ENCODE peak calls at places on chromosomes 7 and 10, in seven cellular contexts. J, H, X, B, S, V and U are unnamed samples.

GRCh38 chr10:5159126-5159525 is 25.8 kb downstream of the AKR1C8 start:
- ATAC-seq in S (no peak), J (no peak), H (no peak), V (no peak), B (no peak), X (no peak), U (no peak)

GRCh38 chr7:129635300-129636029 is 23.9 kb downstream of the NRF1 start:
- ATAC-seq in V (peak; percentile 100), X (peak; percentile 81), H (peak; percentile 97), B (peak; percentile 99), J (peak; percentile 100), S (peak; percentile 81), U (peak; percentile 58)

GRCh38 chr7:37815969-37816371 is 32.4 kb upstream of the NME8 start:
- ATAC-seq in V (peak; percentile 89), J (no peak), S (no peak), H (no peak), B (no peak), X (no peak), U (no peak)

GRCh38 chr7:27217951-27218350 is 18.1 kb upstream of the HOXA13 start:
- ATAC-seq in X (no peak), B (no peak), H (no peak), J (no peak), V (no peak), S (no peak), U (no peak)

GRCh38 chr7:25849361-25850184 is 302.4 kb upstream of the NFE2L3 start:
- ATAC-seq in V (no peak), J (peak; percentile 69), X (peak; percentile 65), H (peak; percentile 66), S (peak; percentile 40), B (peak; percentile 43), U (peak; percentile 40)

GRCh38 chr10:128000660-128001059 is 93.8 kb downstream of the PTPRE start:
- ATAC-seq in B (no peak), X (peak; percentile 75), S (no peak), H (no peak), J (peak; percentile 27), V (no peak), U (no peak)

GRCh38 chr10:23362879-23363787 is 18.5 kb upstream of the C10orf67 start:
- ATAC-seq in X (no peak), B (no peak), J (no peak), S (no peak), H (no peak), V (peak; percentile 76), U (no peak)

GRCh38 chr7:4527988-4528641 is 154.0 kb upstream of the FOXK1 start:
- ATAC-seq in X (no peak), V (no peak), J (no peak), H (no peak), S (no peak), B (no peak), U (no peak)

GRCh38 chr7:150966002-150966401 is 12.1 kb downstream of the KCNH2 start:
- ATAC-seq in J (peak; percentile 57), X (peak; percentile 46), V (peak; percentile 41), B (peak; percentile 69), H (no peak), S (no peak), U (no peak)

GRCh38 chr7:158423190-158423555 is 164.4 kb downstream of the PTPRN2 start:
- ATAC-seq in B (no peak), S (no peak), H (no peak), J (no peak), X (no peak), V (no peak), U (no peak)

GRCh38 chr10:119007211-119007574 is 22.3 kb upstream of the NANOS1 start:
- ATAC-seq in H (no peak), X (no peak), V (no peak), S (no peak), B (no peak), J (peak; percentile 47), U (no peak)

GRCh38 chr10:79061441-79062315 is 7.1 kb upstream of the ZMIZ1 start:
- ATAC-seq in H (no peak), B (no peak), S (no peak), X (no peak), V (no peak), J (no peak), U (no peak)

GRCh38 chr7:21412291-21412896 is 15.5 kb upstream of the SP4 start:
- ATAC-seq in B (no peak), H (no peak), X (peak; percentile 36), J (no peak), V (peak; percentile 79), S (no peak), U (no peak)

GRCh38 chr10:71638577-71639411 is 80.8 kb downstream of the C10orf105 start:
- ATAC-seq in V (no peak), X (no peak), B (peak; percentile 61), J (peak; percentile 22), H (no peak), S (peak; percentile 23), U (no peak)

GRCh38 chr10:60340973-60341372 is 48.7 kb downstream of the ANK3 start:
- ATAC-seq in S (no peak), H (no peak), J (no peak), X (no peak), V (no peak), B (no peak), U (no peak)

GRCh38 chr10:31318382-31318853 is 598 bp upstream of the ZEB1 start:
- ATAC-seq in S (peak; percentile 68), H (peak; percentile 63), X (peak; percentile 75), V (peak; percentile 80), B (peak; percentile 75), J (peak; percentile 86), U (peak; percentile 62)

GRCh38 chr10:78437407-78437768 is 403.7 kb downstream of the RPS24 start:
- ATAC-seq in B (no peak), S (no peak), X (no peak), H (no peak), J (no peak), V (no peak), U (no peak)

GRCh38 chr10:46229144-46229563 is 57.6 kb upstream of the ANTXRL start:
- ATAC-seq in H (peak; percentile 41), J (peak; percentile 66), S (no peak), V (peak; percentile 55), B (peak; percentile 66), X (no peak), U (no peak)

GRCh38 chr7:119630570-119630969 is 642.4 kb upstream of the KCND2 start:
- ATAC-seq in H (no peak), S (no peak), B (no peak), J (no peak), V (no peak), X (no peak), U (no peak)
- H3K4me1 ChIP-seq in H (no peaks in the 10 kb centered on the region), S (no peaks in the 10 kb centered on the region), B (no peaks in the 10 kb centered on the region), J (no peaks in the 10 kb centered on the region), V (no peaks in the 10 kb centered on the region), X (no peaks in the 10 kb centered on the region), U (no peaks in the 10 kb centered on the region)

GRCh38 chr7:7970620-7971307 is 2.2 kb downstream of the GLCCI1 start:
- ATAC-seq in B (no peak), X (no peak), J (no peak), H (no peak), V (peak; percentile 2), S (no peak), U (no peak)

GRCh38 chr7:7967909-7968543 is 570 bp upstream of the GLCCI1 start:
- ATAC-seq in B (no peak), X (no peak), H (no peak), J (no peak), V (no peak), S (no peak), U (no peak)

GRCh38 chr7:7968544-7969305 is at the start of gene GLCCI1:
- ATAC-seq in V (peak; percentile 88), X (peak; percentile 99), J (peak; percentile 100), S (peak; percentile 96), B (peak; percentile 99), H (peak; percentile 97), U (peak; percentile 99)

GRCh38 chr7:7970113-7970619 is 1.6 kb downstream of the GLCCI1 start:
- ATAC-seq in B (no peak), X (no peak), H (no peak), V (no peak), J (no peak), S (no peak), U (no peak)

GRCh38 chr7:7969306-7970112 is 913 bp downstream of the GLCCI1 start:
- ATAC-seq in B (peak; percentile 27), H (peak; percentile 3), S (peak; percentile 18), V (peak; percentile 0), X (no peak), J (peak; percentile 52), U (peak; percentile 13)
- TF ChIP-seq POLR2A in B (no peak), H (no peak), S (no peak), V (peak; percentile 69), X (no peak), J (peak; percentile 28), U (no peak)

DNA sequence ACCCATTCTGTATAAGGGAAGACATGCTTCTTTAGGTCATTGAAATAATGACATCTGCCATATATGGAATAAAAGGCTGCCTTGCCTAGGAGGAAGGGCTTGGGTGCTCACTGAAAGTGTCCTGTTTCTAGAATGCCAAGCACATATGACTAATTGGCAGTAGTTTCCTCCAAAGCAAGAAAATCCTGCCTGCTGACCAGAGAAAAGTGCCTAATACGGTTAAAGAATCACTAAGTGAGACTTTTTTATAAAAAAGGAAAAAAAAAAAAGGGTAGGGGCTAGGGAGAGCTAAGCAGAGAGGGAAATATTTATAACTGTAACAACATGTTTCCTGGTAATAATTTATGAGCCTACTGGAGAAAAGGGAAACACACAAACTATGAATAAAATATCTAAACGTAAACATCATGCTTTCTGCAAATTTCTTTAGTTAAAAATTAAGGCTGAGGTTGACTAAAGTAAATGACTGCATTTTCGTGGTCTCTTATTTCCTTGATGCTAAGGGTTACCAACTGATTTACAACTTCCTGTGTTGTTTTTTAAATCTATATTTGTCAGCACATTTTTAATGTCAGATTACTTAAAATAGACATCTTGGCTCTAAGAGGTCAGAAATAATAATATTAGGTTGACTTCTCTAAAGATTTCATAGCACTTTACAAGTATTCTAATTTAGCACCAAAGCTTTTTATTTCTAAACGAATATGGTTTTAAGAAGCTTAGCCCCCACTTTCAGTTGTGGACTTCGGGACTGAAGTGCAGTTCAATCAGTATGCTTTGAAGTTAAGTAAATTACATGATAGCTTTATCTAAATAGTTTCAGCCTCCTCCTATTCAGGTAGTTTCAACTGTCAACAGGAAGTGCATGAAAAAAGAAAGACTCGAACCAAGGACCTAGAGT is 89.6 kb downstream of the CABCOCO1 start:
- ATAC-seq in J (no peak), H (peak; percentile 70), S (no peak), X (no peak), V (peak; percentile 79), B (peak; percentile 12), U (peak; percentile 35)
- H3K4me1 ChIP-seq in J (peaks cover 14% of the 10 kb centered on the region), H (peaks cover 12% of the 10 kb centered on the region), S (peaks cover 28% of the 10 kb centered on the region), X (peaks cover 7% of the 10 kb centered on the region), V (peaks cover 13% of the 10 kb centered on the region), B (peaks cover 41% of the 10 kb centered on the region), U (peaks cover 5% of the 10 kb centered on the region)

GRCh38 chr10:124647421-124648130 is 96.6 kb downstream of the FAM53B start:
- ATAC-seq in X (peak; percentile 66), B (peak; percentile 56), J (peak; percentile 70), V (peak; percentile 79), H (peak; percentile 13), S (no peak), U (peak; percentile 63)
- TF ChIP-seq POLR2A in X (no peak), B (no peak), J (no peak), V (no peak), H (no peak), S (no peak), U (no peak)

GRCh38 chr7:94580601-94581000 is 71.0 kb downstream of the CASD1 start:
- ATAC-seq in B (peak; percentile 96), V (no peak), S (no peak), X (no peak), J (peak; percentile 91), H (peak; percentile 71), U (peak; percentile 31)
- H3K4me1 ChIP-seq in B (peaks cover 61% of the 10 kb centered on the region), V (no peaks in the 10 kb centered on the region), S (peaks cover 18% of the 10 kb centered on the region), X (peaks cover 4% of the 10 kb centered on the region), J (peaks cover 48% of the 10 kb centered on the region), H (peaks cover 1% of the 10 kb centered on the region), U (no peaks in the 10 kb centered on the region)